ENCODE peak calls at places on chromosomes 3 and 15, in five cellular contexts. L, K, T, Z and R are unnamed samples.

GRCh38 chr3:182118081-182118480 is 406.4 kb downstream of the SOX2 start:
- DNase-seq in L (no peak), K (no peak), T (no peak), Z (no peak), R (no peak)

GRCh38 chr15:82855286-82856092 is 46.1 kb downstream of the WHAMM start:
- DNase-seq in L (no peak), K (no peak), T (no peak), Z (no peak), R (no peak)

GRCh38 chr3:195891431-195892104 is 16.8 kb downstream of the TNK2 start:
- DNase-seq in L (no peak), K (no peak), T (no peak), Z (no peak), R (no peak)

GRCh38 chr15:67806539-67806935 is 18.8 kb upstream of the SKOR1 start:
- DNase-seq in L (no peak), K (no peak), T (no peak), Z (no peak), R (no peak)

GRCh38 chr3:188749010-188749617 is 422.7 kb upstream of the TPRG1 start:
- DNase-seq in L (no peak), K (no peak), T (no peak), Z (peak), R (peak)

GRCh38 chr15:43911235-43911661 is 84.4 kb downstream of the WDR76 start:
- DNase-seq in L (no peak), K (no peak), T (no peak), Z (no peak), R (no peak)

GRCh38 chr3:1726741-1727140 is 371.9 kb upstream of the CNTN4 start:
- DNase-seq in L (no peak), K (no peak), T (no peak), Z (no peak), R (no peak)

GRCh38 chr3:4745240-4745620 is 234.0 kb upstream of the BHLHE40 start:
- DNase-seq in L (no peak), K (no peak), T (no peak), Z (no peak), R (no peak)

GRCh38 chr15:35740761-35741160 is 194.8 kb upstream of the DPH6 start:
- DNase-seq in L (no peak), K (no peak), T (no peak), Z (no peak), R (no peak)

GRCh38 chr15:34161329-34161953 is 48.5 kb downstream of the KATNBL1 start:
- DNase-seq in L (no peak), K (no peak), T (no peak), Z (no peak), R (no peak)

GRCh38 chr3:71489315-71489761 is 94.2 kb downstream of the FOXP1 start:
- DNase-seq in L (no peak), K (no peak), T (no peak), Z (no peak), R (no peak)

GRCh38 chr3:52146189-52146588 is 8.0 kb downstream of the POC1A start:
- DNase-seq in L (no peak), K (no peak), T (no peak), Z (no peak), R (no peak)

GRCh38 chr15:63463793-63464192 is 40.6 kb upstream of the USP3 start:
- DNase-seq in L (no peak), K (no peak), T (no peak), Z (no peak), R (no peak)

GRCh38 chr15:40943764-40944365 is 9.4 kb upstream of the CHAC1 start:
- DNase-seq in L (no peak), K (no peak), T (no peak), Z (no peak), R (no peak)

GRCh38 chr15:55823191-55823670 is 80.3 kb upstream of the PRTG start:
- DNase-seq in L (no peak), K (no peak), T (no peak), Z (no peak), R (peak)

GRCh38 chr3:144324061-144324460 is 352.4 kb downstream of the DIPK2A start:
- DNase-seq in L (no peak), K (no peak), T (no peak), Z (no peak), R (no peak)

GRCh38 chr3:57226156-57226555 is 1.4 kb upstream of the APPL1 start:
- DNase-seq in L (no peak), K (no peak), T (no peak), Z (no peak), R (no peak)

GRCh38 chr3:4906107-4906621 is 73.1 kb upstream of the BHLHE40 start:
- DNase-seq in L (no peak), K (no peak), T (no peak), Z (peak), R (no peak)

GRCh38 chr3:3127432-3128010 is 781 bp downstream of the TRNT1 start:
- DNase-seq in L (no peak), K (peak), T (no peak), Z (no peak), R (no peak)

GRCh38 chr15:88803241-88803919 is at the start of gene ACAN:
- DNase-seq in L (no peak), K (no peak), T (no peak), Z (no peak), R (peak)

GRCh38 chr3:48507256-48508061 is 3.5 kb upstream of the SHISA5 start:
- DNase-seq in L (peak), K (peak), T (no peak), Z (peak), R (peak)

GRCh38 chr15:88490036-88490435 is 22.5 kb downstream of the MRPS11 start:
- DNase-seq in L (no peak), K (no peak), T (no peak), Z (no peak), R (no peak)

GRCh38 chr15:82108489-82109078 is 62.8 kb upstream of the MEX3B start:
- DNase-seq in L (peak), K (peak), T (no peak), Z (peak), R (peak)

GRCh38 chr15:74206801-74207281 is 4.3 kb upstream of the STRA6 start:
- DNase-seq in L (no peak), K (no peak), T (no peak), Z (no peak), R (no peak)

GRCh38 chr15:77810180-77810579 is 177.5 kb upstream of the LINGO1 start:
- DNase-seq in L (no peak), K (no peak), T (no peak), Z (no peak), R (no peak)

GRCh38 chr3:17645074-17645698 is 97.2 kb downstream of the TBC1D5 start:
- DNase-seq in L (no peak), K (peak), T (no peak), Z (peak), R (peak)

GRCh38 chr15:101710806-101711205 is 13.5 kb downstream of the TARS3 start:
- DNase-seq in L (no peak), K (peak), T (no peak), Z (peak), R (no peak)

GRCh38 chr3:156761007-156761406 is 65.1 kb upstream of the LEKR1 start:
- DNase-seq in L (no peak), K (no peak), T (no peak), Z (no peak), R (no peak)

GRCh38 chr3:14304101-14305045 is 98.0 kb upstream of the SLC6A6 start:
- DNase-seq in L (no peak), K (no peak), T (no peak), Z (peak), R (no peak)

GRCh38 chr3:30285188-30286006 is 321.0 kb upstream of the TGFBR2 start:
- DNase-seq in L (no peak), K (no peak), T (no peak), Z (no peak), R (no peak)

GRCh38 chr3:138066383-138066782 is 49.0 kb downstream of the DZIP1L start:
- DNase-seq in L (no peak), K (no peak), T (no peak), Z (no peak), R (no peak)

GRCh38 chr3:172562881-172563835 is 39.9 kb upstream of the TNFSF10 start:
- DNase-seq in L (no peak), K (peak), T (no peak), Z (no peak), R (no peak)
- TF ChIP-seq SUZ12 in L (no peak), K (no peak), T (no peak), Z (no peak), R (no peak)

DNA sequence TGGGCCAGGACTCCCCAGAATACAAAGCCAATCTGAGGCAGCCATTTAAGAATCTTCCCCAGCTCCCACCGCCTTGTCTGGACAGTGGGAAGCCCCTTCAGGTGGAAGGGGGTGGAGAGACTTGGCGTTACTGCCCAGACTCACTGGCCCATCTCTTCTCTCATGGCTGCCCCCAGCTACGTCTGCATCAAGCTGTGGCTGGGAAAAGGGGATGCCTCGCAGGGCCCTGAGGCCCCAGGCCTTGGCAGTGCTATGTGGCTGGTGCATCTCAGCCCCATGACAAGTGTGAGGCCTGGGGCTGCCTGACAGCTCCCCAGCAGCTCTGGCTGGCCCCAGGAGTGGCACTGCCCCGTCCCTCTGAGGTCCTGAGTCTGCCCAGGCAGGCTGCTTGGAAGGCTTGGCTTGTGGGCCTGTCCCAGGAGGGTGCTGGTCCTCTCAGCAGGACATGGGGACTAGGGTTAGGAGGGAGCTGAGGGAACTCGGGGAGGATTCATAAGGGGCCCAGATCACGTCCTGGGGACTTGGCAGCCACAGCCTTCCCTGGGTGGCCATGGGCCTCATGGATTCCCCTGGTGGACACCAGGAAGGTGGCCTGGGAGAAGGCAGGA is 20.2 kb upstream of the SLC41A3 start:
- DNase-seq in L (no peak), K (no peak), T (no peak), Z (no peak), R (no peak)
- TF ChIP-seq SUZ12 in L (no peak), K (no peak), T (no peak), Z (no peak), R (no peak)

DNA sequence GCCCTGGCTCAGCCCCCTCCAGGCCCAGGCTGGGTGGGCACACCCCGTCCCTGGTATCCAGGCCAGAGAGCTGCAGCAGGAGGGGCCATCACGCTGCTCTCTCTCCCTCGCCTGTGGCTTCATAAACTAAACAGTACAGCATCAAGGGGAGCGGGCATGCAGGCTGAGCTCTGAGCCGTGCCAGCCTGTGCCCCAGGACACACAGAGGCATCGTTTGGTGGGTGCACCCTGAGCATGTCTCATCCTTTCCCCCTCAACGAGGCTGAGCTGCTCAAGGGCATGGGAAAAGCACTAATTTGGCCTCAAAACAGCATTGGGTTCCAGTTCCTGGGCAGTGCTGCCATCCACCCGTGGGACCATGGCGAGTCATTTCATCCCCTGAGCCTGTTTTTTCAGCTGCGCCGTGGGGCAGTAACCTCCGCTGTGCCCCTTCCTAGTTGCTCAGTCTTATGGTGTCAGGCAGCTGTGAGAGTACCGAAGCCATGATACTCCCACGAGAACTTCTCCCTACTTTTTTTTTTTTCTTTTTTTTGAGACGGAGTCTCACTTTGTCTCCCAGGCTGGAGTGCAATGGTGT is 79.6 kb downstream of the CPN2 start:
- DNase-seq in L (no peak), K (no peak), T (no peak), Z (no peak), R (no peak)
- TF ChIP-seq SUZ12 in L (no peak), K (no peak), T (no peak), Z (no peak), R (no peak)

GRCh38 chr15:69131362-69132215 is 28.8 kb upstream of the GLCE start:
- DNase-seq in L (no peak), K (no peak), T (no peak), Z (no peak), R (no peak)
- TF ChIP-seq SUZ12 in L (no peak), K (no peak), T (no peak), Z (no peak), R (no peak)

GRCh38 chr15:48331796-48332641 is 790 bp downstream of the DUT start:
- DNase-seq in L (peak), K (peak), T (no peak), Z (no peak), R (peak)
- TF ChIP-seq SUZ12 in L (no peak), K (no peak), T (no peak), Z (no peak), R (no peak)